ENCODE peak calls at places on chromosomes 13 and 19, in five cellular contexts. D is hepatic stellate cell, A is endothelial cell, P is A549, B is aorta. K is an unnamed sample.

GRCh38 chr19:54851353-54851752 is 1.1 kb downstream of the KIR3DL2 start:
- DNase-seq in D (no peak), A (no peak), P (no peak), B (no peak), K (no peak)

GRCh38 chr13:45092668-45093067 is 27.6 kb upstream of the GTF2F2 start:
- DNase-seq in D (no peak), A (no peak), P (no peak), B (no peak), K (no peak)

GRCh38 chr19:45497791-45498190 is 452 bp upstream of the PPM1N start:
- DNase-seq in D (no peak), A (no peak), P (no peak), B (no peak), K (no peak)

GRCh38 chr13:29525757-29526156 is 69.7 kb downstream of the SLC7A1 start:
- DNase-seq in D (no peak), A (no peak), P (no peak), B (no peak), K (no peak)

GRCh38 chr19:6801397-6802086 is 29.0 kb downstream of the VAV1 start:
- DNase-seq in D (no peak), A (no peak), P (peak; percentile 53), B (peak; percentile 91), K (peak; percentile 60)

GRCh38 chr19:4365341-4365740 is 22.0 kb downstream of the MPND start:
- DNase-seq in D (no peak), A (no peak), P (no peak), B (peak; percentile 55), K (no peak)

GRCh38 chr13:70792121-70792520 is 683.9 kb upstream of the KLHL1 start:
- DNase-seq in D (no peak), A (no peak), P (no peak), B (no peak), K (no peak)

GRCh38 chr19:13154241-13154778 is 4.1 kb downstream of the IER2 start:
- DNase-seq in D (peak; percentile 89), A (peak; percentile 26), P (no peak), B (peak; percentile 98), K (peak; percentile 84)

GRCh38 chr13:110637747-110638146 is 22.4 kb downstream of the NAXD start:
- DNase-seq in D (no peak), A (no peak), P (no peak), B (no peak), K (no peak)